ENCODE peak calls at places on chromosomes 4 and X, in eight cellular contexts. E, M, L, Q, P, F, Y and W are unnamed samples.

GRCh38 chr4:2258091-2259035 is 3.5 kb downstream of the MXD4 start:
- DNase-seq in Q (no peak), Y (peak; percentile 67), F (no peak), E (no peak), L (no peak), M (no peak), P (no peak), W (peak; percentile 2)

GRCh38 chr4:13647012-13647411 is 19.5 kb upstream of the BOD1L1 start:
- DNase-seq in L (no peak), E (no peak), Q (no peak), F (no peak), P (no peak), Y (no peak), M (no peak), W (no peak)

GRCh38 chr4:2803624-2804448 is 11.0 kb downstream of the SH3BP2 start:
- DNase-seq in Y (no peak), L (no peak), F (no peak), E (peak; percentile 40), Q (no peak), M (no peak), P (peak; percentile 78), W (no peak)

GRCh38 chrX:10722804-10723364 is 102.5 kb upstream of the MID1 start:
- DNase-seq in Y (no peak), P (no peak), Q (peak; percentile 80), E (peak; percentile 10), F (peak; percentile 54), M (peak; percentile 67), L (peak; percentile 77), W (peak; percentile 59)

GRCh38 chrX:78105944-78106650 is 2.0 kb downstream of the PGK1 start:
- DNase-seq in Y (no peak), L (no peak), P (no peak), E (no peak), M (no peak), F (no peak), Q (no peak), W (no peak)

GRCh38 chrX:50035119-50035518 is 112.7 kb downstream of the CLCN5 start:
- DNase-seq in M (no peak), E (no peak), L (no peak), Y (no peak), Q (no peak), P (no peak), F (no peak), W (no peak)

GRCh38 chr4:79181190-79181589 is 144.7 kb downstream of the NAA11 start:
- DNase-seq in Q (no peak), Y (no peak), F (no peak), L (no peak), M (no peak), E (no peak), P (no peak), W (no peak)

GRCh38 chr4:1072830-1073446 is 40.4 kb downstream of the RNF212 start:
- DNase-seq in Q (peak; percentile 61), L (peak; percentile 72), P (no peak), F (peak; percentile 65), Y (no peak), M (peak; percentile 72), E (peak; percentile 71), W (peak; percentile 57)

GRCh38 chr4:37430718-37431416 is 186.3 kb downstream of the NWD2 start:
- DNase-seq in E (no peak), M (no peak), L (no peak), Y (no peak), Q (no peak), F (no peak), P (no peak), W (no peak)

GRCh38 chrX:112731793-112732192 is 52.1 kb upstream of the LHFPL1 start:
- DNase-seq in P (no peak), E (no peak), Q (peak; percentile 24), M (no peak), Y (no peak), L (peak; percentile 12), F (no peak), W (no peak)

GRCh38 chrX:46485897-46486296 is 59.3 kb downstream of the ZNF674 start:
- DNase-seq in P (no peak), Q (no peak), E (no peak), F (peak; percentile 15), M (no peak), L (no peak), Y (no peak), W (no peak)

GRCh38 chrX:140274761-140275525 is 229.9 kb downstream of the SOX3 start:
- DNase-seq in M (no peak), Y (no peak), L (peak; percentile 32), Q (peak; percentile 52), E (no peak), P (no peak), F (peak; percentile 59), W (no peak)

GRCh38 chrX:129597905-129598304 is 56.9 kb downstream of the APLN start:
- DNase-seq in M (no peak), P (no peak), F (no peak), Q (no peak), L (no peak), E (no peak), Y (no peak), W (no peak)

GRCh38 chr4:120918788-120919187 is 3.7 kb downstream of the PRDM5 start:
- DNase-seq in P (no peak), Q (peak; percentile 68), F (no peak), Y (no peak), M (no peak), L (peak; percentile 33), E (no peak), W (no peak)

GRCh38 chrX:13900351-13900750 is 83.5 kb upstream of the GPM6B start:
- DNase-seq in Q (no peak), P (no peak), M (no peak), E (no peak), Y (no peak), L (no peak), F (no peak), W (no peak)

GRCh38 chrX:13897571-13897970 is 80.7 kb upstream of the GPM6B start:
- DNase-seq in L (peak; percentile 13), E (no peak), Y (no peak), P (no peak), Q (no peak), M (no peak), F (no peak), W (no peak)

GRCh38 chrX:13899607-13900006 is 82.7 kb upstream of the GPM6B start:
- DNase-seq in Q (peak; percentile 98), Y (no peak), E (no peak), L (peak; percentile 92), M (no peak), F (no peak), P (peak; percentile 62), W (no peak)

GRCh38 chrX:13898603-13899002 is 81.7 kb upstream of the GPM6B start:
- DNase-seq in F (no peak), M (no peak), L (no peak), Q (no peak), Y (no peak), P (no peak), E (no peak), W (no peak)

GRCh38 chrX:13898084-13898483 is 81.2 kb upstream of the GPM6B start:
- DNase-seq in Q (peak; percentile 49), Y (no peak), E (no peak), P (no peak), L (peak; percentile 58), F (peak; percentile 27), M (peak; percentile 22), W (peak; percentile 18)
- TF ChIP-seq CTCF in Q (no peak), Y (peak; percentile 45), E (peak; percentile 28), P (peak; percentile 14), L (peak; percentile 26), F (peak; percentile 38), M (peak; percentile 51), W (no peak)

GRCh38 chr4:168993724-168994510 is 16.1 kb downstream of the CBR4 start:
- DNase-seq in F (no peak), L (peak; percentile 46), Q (peak; percentile 46), P (no peak), E (no peak), M (no peak), Y (no peak), W (no peak)

GRCh38 chr4:168999836-169000235 is 10.2 kb downstream of the CBR4 start:
- DNase-seq in M (no peak), E (no peak), Q (no peak), Y (no peak), F (no peak), P (no peak), L (no peak), W (no peak)

GRCh38 chr4:168994961-168995360 is 15.1 kb downstream of the CBR4 start:
- DNase-seq in L (no peak), P (no peak), F (no peak), Q (no peak), Y (no peak), E (no peak), M (no peak), W (no peak)

GRCh38 chr4:168998596-168998995 is 11.5 kb downstream of the CBR4 start:
- DNase-seq in Q (no peak), E (no peak), M (no peak), Y (no peak), L (no peak), F (no peak), P (no peak), W (no peak)

GRCh38 chr4:168995537-168996295 is 14.3 kb downstream of the CBR4 start:
- DNase-seq in M (no peak), Y (no peak), E (no peak), L (peak; percentile 42), P (no peak), F (peak; percentile 21), Q (peak; percentile 51), W (no peak)
- TF ChIP-seq CTCF in M (peak; percentile 15), Y (peak; percentile 50), E (no peak), L (peak; percentile 5), P (peak; percentile 33), F (peak; percentile 40), Q (peak; percentile 21), W (no peak)

DNA sequence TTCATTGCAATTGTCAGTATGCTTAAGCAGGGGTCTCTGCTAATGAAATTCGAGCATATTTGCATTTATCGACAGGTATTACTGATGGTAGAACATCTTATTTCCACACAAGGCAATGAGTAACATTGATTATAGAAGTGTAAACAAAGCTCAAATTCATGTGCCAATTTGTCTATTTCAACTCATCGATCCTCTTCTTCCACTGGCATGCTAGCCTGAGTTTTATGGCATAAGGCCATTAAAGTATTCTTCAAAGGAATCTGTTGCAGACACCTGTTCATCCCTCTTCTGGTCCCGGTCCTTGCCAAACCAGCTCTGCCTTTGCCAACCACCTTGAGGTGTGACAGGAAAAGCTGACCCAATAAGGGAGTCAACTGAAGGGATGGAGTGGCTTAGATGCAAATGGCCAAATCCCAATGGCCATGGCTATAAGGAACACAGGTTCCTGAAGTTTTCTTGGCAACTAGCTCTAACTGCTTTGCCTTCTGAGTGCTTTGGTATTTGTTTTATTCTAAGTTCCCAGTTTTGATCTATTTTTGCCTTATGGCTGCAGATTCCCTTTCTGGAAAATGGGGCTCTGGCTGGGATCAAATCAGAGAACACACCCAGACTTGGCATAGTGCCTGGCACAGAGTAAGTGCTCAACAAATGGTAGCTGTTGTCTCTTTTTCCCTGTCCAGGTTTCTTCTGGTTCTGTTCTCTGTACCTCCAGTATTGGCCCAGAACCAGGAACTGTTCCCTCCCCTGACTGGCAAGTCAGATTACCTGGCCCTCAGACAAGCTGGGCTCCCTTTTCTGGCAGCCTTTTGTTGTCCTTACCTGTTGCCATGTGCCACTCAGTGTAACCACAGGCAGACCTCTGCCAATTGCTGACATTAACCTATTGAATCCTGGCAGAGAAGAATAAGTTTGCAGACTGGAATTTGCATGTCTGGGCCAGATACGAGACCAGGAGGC is 63.1 kb downstream of the RTL9 start:
- DNase-seq in Q (peak; percentile 32), L (no peak), M (no peak), Y (no peak), P (no peak), E (no peak), F (no peak), W (no peak)
- TF ChIP-seq CTCF in Q (no peak), L (no peak), M (no peak), Y (no peak), P (no peak), E (no peak), F (no peak), W (no peak)

GRCh38 chrX:7170903-7171302 is 22.9 kb upstream of the PUDP start:
- DNase-seq in Y (no peak), E (no peak), Q (no peak), L (peak; percentile 13), F (no peak), M (no peak), P (peak; percentile 47), W (peak; percentile 15)
- TF ChIP-seq CTCF in Y (peak; percentile 60), E (peak; percentile 54), Q (peak; percentile 9), L (no peak), F (peak; percentile 42), M (peak; percentile 31), P (peak; percentile 47), W (peak; percentile 47)